ENCODE peak calls at places on chromosome 10, in six cellular contexts. F is HCT116, T is H1, Z is GM12878, M is HepG2, J is K562. S is an unnamed sample.

GRCh38 chr10:77080361-77081027 is 557.1 kb downstream of the KCNMA1 start:
- DNase-seq in T (no peak), J (no peak), M (no peak), F (no peak), Z (no peak), S (no peak)

GRCh38 chr10:93495654-93496321 is 624 bp upstream of the CEP55 start:
- DNase-seq in T (no peak), Z (no peak), M (peak), J (peak), F (no peak), S (no peak)

GRCh38 chr10:22381262-22381661 is 36.0 kb downstream of the SPAG6 start:
- DNase-seq in T (no peak), F (no peak), M (no peak), J (no peak), Z (no peak), S (no peak)

GRCh38 chr10:26557641-26558014 is 119.5 kb downstream of the APBB1IP start:
- DNase-seq in F (no peak), J (no peak), M (no peak), T (no peak), Z (no peak), S (no peak)

GRCh38 chr10:100743626-100744135 is 1.7 kb upstream of the PAX2 start:
- DNase-seq in J (peak), M (peak), F (peak), Z (no peak), T (no peak), S (no peak)

GRCh38 chr10:34292675-34293074 is 522.4 kb downstream of the PARD3 start:
- DNase-seq in F (no peak), M (no peak), T (no peak), J (no peak), Z (no peak), S (no peak)

GRCh38 chr10:97320480-97321031 is 1.5 kb downstream of the FRAT1 start:
- DNase-seq in F (no peak), M (no peak), T (no peak), Z (no peak), J (no peak), S (no peak)

GRCh38 chr10:77505431-77506334 is 131.9 kb downstream of the KCNMA1 start:
- DNase-seq in T (no peak), F (peak), M (no peak), J (no peak), Z (no peak), S (no peak)

GRCh38 chr10:46515402-46516192 is 40.9 kb downstream of the GPRIN2 start:
- DNase-seq in J (no peak), Z (no peak), F (no peak), T (no peak), M (no peak), S (no peak)

GRCh38 chr10:87053577-87054181 is 33.6 kb downstream of the FAM25A start:
- DNase-seq in F (no peak), M (no peak), Z (no peak), T (no peak), J (no peak), S (no peak)

GRCh38 chr10:121310151-121310711 is 288.0 kb downstream of the FGFR2 start:
- DNase-seq in J (no peak), M (no peak), Z (no peak), F (no peak), T (no peak), S (no peak)

GRCh38 chr10:124524991-124525653 is 63.5 kb downstream of the LHPP start:
- DNase-seq in M (no peak), Z (no peak), F (no peak), J (no peak), T (no peak), S (no peak)

GRCh38 chr10:8042864-8043568 is 11.5 kb upstream of the GATA3 start:
- DNase-seq in T (no peak), F (no peak), M (no peak), J (no peak), Z (no peak), S (no peak)

GRCh38 chr10:1406172-1406975 is 331.0 kb downstream of the ADARB2 start:
- DNase-seq in T (no peak), J (no peak), F (no peak), M (no peak), Z (no peak), S (no peak)

GRCh38 chr10:116014859-116015258 is 258.1 kb downstream of the GFRA1 start:
- DNase-seq in F (no peak), J (no peak), M (no peak), Z (no peak), T (no peak), S (no peak)

GRCh38 chr10:64091889-64092288 is 570.7 kb downstream of the REEP3 start:
- DNase-seq in M (peak), T (no peak), Z (no peak), J (no peak), F (no peak), S (no peak)

GRCh38 chr10:3806603-3807002 is 21.6 kb upstream of the KLF6 start:
- DNase-seq in T (no peak), M (peak), F (no peak), J (no peak), Z (no peak), S (no peak)

GRCh38 chr10:103546401-103546800 is 52.9 kb downstream of the NEURL1 start:
- DNase-seq in T (no peak), F (no peak), M (no peak), J (no peak), Z (no peak), S (no peak)

GRCh38 chr10:121627810-121628209 is 29.6 kb upstream of the FGFR2 start:
- DNase-seq in Z (no peak), M (no peak), F (no peak), J (no peak), T (no peak), S (no peak)

GRCh38 chr10:27537812-27538211 is 33.7 kb downstream of the RAB18 start:
- DNase-seq in Z (no peak), T (no peak), M (no peak), F (no peak), J (no peak), S (no peak)

GRCh38 chr10:5698062-5698461 is 13.4 kb downstream of the TASOR2 start:
- DNase-seq in Z (no peak), T (no peak), F (no peak), J (peak), M (no peak), S (no peak)

GRCh38 chr10:110352930-110353243 is 48.2 kb upstream of the SMNDC1 start:
- DNase-seq in J (no peak), F (no peak), M (no peak), T (no peak), Z (no peak), S (no peak)
- H3K4me3 ChIP-seq in J (no peak), F (peak), M (no peak), T (no peak), Z (no peak), S (no peak)

GRCh38 chr10:71286521-71287294 is 32.4 kb upstream of the SLC29A3 start:
- DNase-seq in M (no peak), J (no peak), F (no peak), T (no peak), Z (no peak), S (no peak)

GRCh38 chr10:71289421-71290130 is 29.5 kb upstream of the SLC29A3 start:
- DNase-seq in M (no peak), J (no peak), Z (no peak), T (no peak), F (no peak), S (no peak)

GRCh38 chr10:71290331-71290730 is 28.7 kb upstream of the SLC29A3 start:
- DNase-seq in F (no peak), T (no peak), M (peak), J (no peak), Z (no peak), S (no peak)

GRCh38 chr10:71287456-71287855 is 31.6 kb upstream of the SLC29A3 start:
- DNase-seq in M (no peak), J (no peak), T (no peak), F (no peak), Z (no peak), S (no peak)

DNA sequence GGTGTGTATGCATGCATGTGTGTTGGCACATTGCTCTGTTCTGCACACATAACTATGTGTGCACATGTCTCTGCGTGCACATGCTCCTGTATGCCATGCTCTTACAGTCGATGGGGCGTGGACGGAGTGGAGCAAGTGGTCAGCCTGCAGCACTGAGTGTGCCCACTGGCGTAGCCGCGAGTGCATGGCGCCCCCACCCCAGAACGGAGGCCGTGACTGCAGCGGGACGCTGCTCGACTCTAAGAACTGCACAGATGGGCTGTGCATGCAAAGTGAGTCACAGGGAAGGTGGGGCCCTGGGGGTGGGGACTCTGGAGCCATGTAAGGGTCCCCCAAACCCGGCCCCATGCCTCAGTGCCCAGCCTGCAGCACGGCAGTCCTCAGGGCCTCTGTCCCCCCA is 30.6 kb upstream of the SLC29A3 start:
- DNase-seq in T (no peak), J (no peak), Z (no peak), F (no peak), M (no peak), S (no peak)
- TF ChIP-seq YY1 in T (no peak), J (no peak), Z (no peak), F (no peak), M (no peak), S (no peak)

GRCh38 chr10:68135922-68136718 is 26.8 kb downstream of the MYPN start:
- DNase-seq in T (peak), M (no peak), F (peak), J (no peak), Z (no peak), S (peak)
- TF ChIP-seq ZNF274 in T (no peak), M (no peak), F (no peak), J (no peak), Z (no peak), S (no peak)

GRCh38 chr10:51961401-51961800 is 262.0 kb upstream of the CSTF2T start:
- DNase-seq in Z (no peak), M (no peak), F (no peak), T (no peak), J (no peak), S (no peak)

GRCh38 chr10:51955696-51956095 is 256.3 kb upstream of the CSTF2T start:
- DNase-seq in T (no peak), F (no peak), J (no peak), M (no peak), Z (no peak), S (no peak)

GRCh38 chr10:51964630-51965029 is 265.2 kb upstream of the CSTF2T start:
- DNase-seq in M (no peak), J (no peak), T (no peak), Z (no peak), F (no peak), S (no peak)

GRCh38 chr10:51956822-51957221 is 257.4 kb upstream of the CSTF2T start:
- DNase-seq in M (no peak), T (no peak), Z (no peak), J (no peak), F (no peak), S (no peak)

DNA sequence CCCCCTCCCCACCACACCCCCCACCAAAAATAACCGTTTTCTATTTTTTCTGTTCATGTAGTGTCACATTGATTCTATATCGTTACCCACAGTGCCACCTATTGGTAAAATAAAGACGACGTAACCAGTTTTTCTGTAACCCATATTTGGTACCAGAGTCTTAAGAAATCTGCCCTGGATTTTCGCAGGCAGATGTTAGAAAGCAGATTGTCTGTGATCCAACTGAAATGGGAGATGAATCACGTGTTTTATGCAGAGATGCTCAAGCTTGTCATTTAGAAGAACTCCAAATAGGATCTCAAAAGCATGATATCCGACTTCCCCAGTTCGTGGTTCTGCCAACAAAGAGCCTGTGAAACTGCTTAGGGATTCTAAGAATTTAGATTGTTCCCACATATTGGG is 261.1 kb upstream of the CSTF2T start:
- DNase-seq in F (peak), T (no peak), M (peak), Z (no peak), J (peak), S (peak)
- H3K4me3 ChIP-seq in F (no peak), T (peak), M (no peak), Z (no peak), J (no peak), S (no peak)

DNA sequence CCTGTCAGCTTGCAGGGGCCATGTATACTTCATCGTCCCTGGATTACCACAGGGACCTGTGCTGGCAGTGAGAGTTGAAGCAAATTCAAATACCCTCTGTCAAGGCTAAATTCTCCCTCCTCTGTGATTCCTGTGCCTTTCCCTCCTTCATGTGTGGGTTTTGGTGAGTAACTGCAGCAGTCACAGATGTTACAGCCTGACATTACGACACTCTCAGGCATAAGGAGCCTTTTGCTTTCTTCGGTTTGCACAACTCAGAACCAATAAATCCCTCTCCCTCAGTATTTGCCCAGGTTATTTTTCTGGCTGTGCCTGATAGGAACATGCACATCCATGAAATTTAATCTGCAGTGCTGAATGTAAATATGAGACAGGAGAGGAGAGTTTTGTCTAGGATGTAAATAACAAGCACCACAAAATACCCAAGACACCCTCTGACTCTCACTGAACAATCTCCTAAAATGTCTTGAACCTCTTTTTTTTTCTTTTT is 997.2 kb upstream of the GHITM start:
- DNase-seq in Z (no peak), F (no peak), J (no peak), T (no peak), M (no peak), S (no peak)
- TF ChIP-seq YY1 in Z (no peak), F (no peak), J (no peak), T (no peak), M (no peak), S (no peak)

S was measured in NT2/D1.